ENCODE peak calls at places on chromosomes 12 and 14, in six cellular contexts. I is fibroblast of lung, Z is memory B cell, B is tibial nerve, W is upper lobe of right lung, S is ureter. O is an unnamed sample.

GRCh38 chr12:78797201-78797931 is 67.2 kb upstream of the SYT1 start:
- DNase-seq in I (peak), Z (no peak), B (no peak), W (no peak), S (no peak), O (no peak)

GRCh38 chr12:88604646-88605045 is 24.4 kb upstream of the KITLG start:
- DNase-seq in I (no peak), Z (no peak), B (no peak), W (no peak), S (no peak), O (no peak)

GRCh38 chr14:52443506-52443905 is 108.8 kb downstream of the TXNDC16 start:
- DNase-seq in I (no peak), Z (no peak), B (no peak), W (no peak), S (no peak), O (no peak)

GRCh38 chr12:103495158-103495782 is 498 bp downstream of the C12orf42 start:
- DNase-seq in I (no peak), Z (peak), B (no peak), W (peak), S (no peak), O (peak)

GRCh38 chr14:20732477-20732876 is 13.2 kb upstream of the EDDM3A start:
- DNase-seq in I (no peak), Z (no peak), B (no peak), W (no peak), S (no peak), O (no peak)

GRCh38 chr14:99838555-99839193 is 45.5 kb downstream of the EML1 start:
- DNase-seq in I (peak), Z (no peak), B (no peak), W (peak), S (no peak), O (no peak)

GRCh38 chr12:43805149-43805856 is 814 bp downstream of the TWF1 start:
- DNase-seq in I (peak), Z (no peak), B (no peak), W (no peak), S (no peak), O (no peak)

GRCh38 chr14:81402123-81402495 is 2.0 kb upstream of the STON2 start:
- DNase-seq in I (peak), Z (no peak), B (no peak), W (no peak), S (no peak), O (no peak)

GRCh38 chr14:95597784-95598204 is 62.9 kb downstream of the GLRX5 start:
- DNase-seq in I (peak), Z (no peak), B (no peak), W (no peak), S (no peak), O (peak)

GRCh38 chr14:49306152-49306751 is 279.9 kb downstream of the RPS29 start:
- DNase-seq in I (peak), Z (no peak), B (no peak), W (no peak), S (no peak), O (no peak)

GRCh38 chr14:35949933-35950332 is 123.8 kb downstream of the BRMS1L start:
- DNase-seq in I (no peak), Z (no peak), B (no peak), W (no peak), S (no peak), O (no peak)

GRCh38 chr12:15880721-15881120 is 1.5 kb upstream of the STRAP start:
- DNase-seq in I (no peak), Z (no peak), B (no peak), W (no peak), S (no peak), O (no peak)

GRCh38 chr14:52338282-52338681 is 24.2 kb downstream of the PTGER2 start:
- DNase-seq in I (peak), Z (no peak), B (no peak), W (no peak), S (no peak), O (peak)

GRCh38 chr12:104769207-104769606 is 188.9 kb downstream of the SLC41A2 start:
- DNase-seq in I (no peak), Z (no peak), B (no peak), W (no peak), S (no peak), O (no peak)

GRCh38 chr14:105447651-105448640 is 26.7 kb upstream of the CRIP2 start:
- DNase-seq in I (no peak), Z (no peak), B (no peak), W (no peak), S (no peak), O (no peak)

GRCh38 chr14:101195309-101195724 is 291.8 kb upstream of the RTL1 start:
- DNase-seq in I (no peak), Z (no peak), B (no peak), W (peak), S (peak), O (no peak)

O was measured in MG63.